ENCODE peak calls at places on chromosome 14, in six cellular contexts. R, X, Q, T, S and D are unnamed samples.
A peak's percentile ranks its signal among the peaks of the same experiment; 100 is the strongest.

GRCh38 chr14:26528415-26529182 is 69.2 kb downstream of the NOVA1 start:
- DNase-seq in R (no peak), X (no peak), Q (no peak), T (no peak), S (no peak), D (no peak)

GRCh38 chr14:101591121-101591520 is 29.8 kb downstream of the DIO3 start:
- DNase-seq in R (no peak), X (no peak), Q (no peak), T (no peak), S (peak; percentile 69), D (no peak)

GRCh38 chr14:48725001-48725734 is 861.0 kb downstream of the RPS29 start:
- DNase-seq in R (no peak), X (no peak), Q (no peak), T (no peak), S (no peak), D (no peak)

GRCh38 chr14:79809849-79810612 is 401.3 kb downstream of the DIO2 start:
- DNase-seq in R (no peak), X (no peak), Q (no peak), T (no peak), S (no peak), D (no peak)

GRCh38 chr14:75141967-75142366 is 15.1 kb upstream of the NEK9 start:
- DNase-seq in R (no peak), X (no peak), Q (peak; percentile 25), T (no peak), S (no peak), D (no peak)

GRCh38 chr14:51451561-51451960 is 200.1 kb upstream of the FRMD6 start:
- DNase-seq in R (no peak), X (no peak), Q (no peak), T (no peak), S (no peak), D (no peak)

GRCh38 chr14:52802597-52802996 is 11.2 kb upstream of the GNPNAT1 start:
- DNase-seq in R (no peak), X (no peak), Q (no peak), T (peak; percentile 35), S (no peak), D (no peak)

GRCh38 chr14:50084666-50085065 is 31.7 kb downstream of the VCPKMT start:
- DNase-seq in R (no peak), X (no peak), Q (no peak), T (no peak), S (no peak), D (peak; percentile 8)

GRCh38 chr14:51432302-51432948 is 192.4 kb downstream of the TMX1 start:
- DNase-seq in R (no peak), X (no peak), Q (no peak), T (no peak), S (no peak), D (no peak)

GRCh38 chr14:24270537-24271133 is 762 bp downstream of the RABGGTA start:
- DNase-seq in R (no peak), X (no peak), Q (no peak), T (no peak), S (no peak), D (no peak)

GRCh38 chr14:71361335-71361734 is 454.1 kb downstream of the PCNX1 start:
- DNase-seq in R (no peak), X (no peak), Q (no peak), T (no peak), S (no peak), D (no peak)

GRCh38 chr14:28676481-28676880 is 90.1 kb upstream of the FOXG1 start:
- DNase-seq in R (no peak), X (no peak), Q (no peak), T (no peak), S (no peak), D (no peak)